ENCODE peak calls at places on chromosomes 3 and 15, in nine cellular contexts. A is neuronal stem cell, W is HepG2, M is IMR-90, S is GM23248, T is adipocyte, N is HCT116, Y is H1, L is mesenchymal stem cell. Q is an unnamed sample.

GRCh38 chr3:42742688-42743087 is 30.4 kb downstream of the CCDC13 start:
- DNase-seq in A (no peak), W (no peak), M (no peak), S (no peak), T (no peak), N (no peak), Y (peak; percentile 38), L (no peak), Q (no peak)

GRCh38 chr15:38058596-38059075 is 124.2 kb downstream of the TMCO5A start:
- DNase-seq in A (no peak), W (no peak), M (peak; percentile 28), S (no peak), T (no peak), N (no peak), Y (no peak), L (peak; percentile 57), Q (peak; percentile 42)

GRCh38 chr3:12483364-12483763 is 916 bp upstream of the TSEN2 start:
- DNase-seq in A (no peak), W (no peak), M (peak; percentile 9), S (peak; percentile 24), T (no peak), N (no peak), Y (no peak), L (peak; percentile 21), Q (no peak)

GRCh38 chr3:168988867-168989266 is 674.6 kb downstream of the MECOM start:
- DNase-seq in A (no peak), W (peak; percentile 79), M (no peak), S (no peak), T (no peak), N (no peak), Y (no peak), L (no peak), Q (no peak)

GRCh38 chr3:177646749-177647148 is 449.5 kb upstream of the TBL1XR1 start:
- DNase-seq in A (no peak), W (no peak), M (no peak), S (no peak), T (no peak), N (no peak), Y (no peak), L (no peak), Q (no peak)

GRCh38 chr3:81451611-81452010 is 309.8 kb downstream of the GBE1 start:
- DNase-seq in A (no peak), W (no peak), M (no peak), S (peak; percentile 55), T (peak; percentile 66), N (no peak), Y (no peak), L (no peak), Q (no peak)

GRCh38 chr3:38136272-38136806 is 588 bp downstream of the ACAA1 start:
- DNase-seq in A (peak; percentile 27), W (no peak), M (peak; percentile 54), S (peak; percentile 72), T (peak; percentile 62), N (no peak), Y (no peak), L (peak; percentile 77), Q (no peak)

GRCh38 chr3:188164248-188164687 is 10.3 kb downstream of the LPP start:
- DNase-seq in A (no peak), W (peak; percentile 40), M (no peak), S (no peak), T (no peak), N (peak; percentile 62), Y (no peak), L (peak; percentile 42), Q (no peak)

GRCh38 chr15:74626752-74627692 is 11.4 kb downstream of the CLK3 start:
- DNase-seq in A (no peak), W (no peak), M (no peak), S (no peak), T (no peak), N (no peak), Y (no peak), L (no peak), Q (no peak)

DNA sequence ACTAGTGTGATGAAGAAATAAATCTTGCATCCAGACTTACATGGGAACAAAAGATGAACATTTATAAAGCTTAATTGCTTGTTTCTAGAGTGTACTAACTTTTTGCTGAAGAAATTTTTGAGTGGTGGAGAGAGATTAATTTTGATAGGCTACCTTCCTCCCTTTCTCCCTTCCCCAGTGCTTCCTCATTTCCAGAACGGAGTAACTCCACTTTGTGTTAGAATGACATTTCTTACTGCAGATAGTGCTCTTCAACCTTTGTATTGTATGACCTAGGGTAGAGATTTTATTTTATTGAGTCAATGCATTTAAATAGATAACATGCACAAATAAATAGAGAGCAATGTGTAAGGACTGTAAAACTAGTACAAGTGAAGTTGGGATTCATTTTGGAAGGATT is 1.9 kb downstream of the ATP1B3 start:
- DNase-seq in A (no peak), W (no peak), M (no peak), S (no peak), T (peak; percentile 15), N (no peak), Y (no peak), L (peak; percentile 18), Q (no peak)
- H3K9ac ChIP-seq in A (no peak overlapping the region), W (peak overlapping the region; percentile 86), M (peak overlapping the region; percentile 36), S (peak overlapping the region; percentile 93), T (peak overlapping the region; percentile 88), N (peak overlapping the region; percentile 97), Y (peak overlapping the region; percentile 1), L (peak overlapping the region; percentile 99), Q (no peak overlapping the region)

DNA sequence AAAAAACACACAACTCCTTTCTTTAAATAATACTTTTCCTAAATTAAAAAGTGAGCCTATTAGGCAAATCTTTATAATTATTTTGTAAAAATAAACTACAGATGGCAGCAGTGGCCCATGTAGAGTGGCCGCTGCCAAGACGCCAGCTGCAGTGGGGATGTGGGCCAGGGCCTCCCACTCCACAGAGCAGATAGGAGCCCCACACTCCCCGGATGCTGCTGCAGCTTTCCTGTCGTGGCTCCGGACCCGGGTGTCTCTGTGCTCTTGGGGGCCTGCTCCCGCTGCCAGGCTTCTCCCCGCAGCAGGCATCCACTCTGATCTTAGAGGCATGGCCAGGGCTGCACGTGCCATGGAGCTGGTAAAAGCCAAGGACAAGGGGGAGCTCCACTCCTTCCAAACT is 67.5 kb downstream of the PROS1 start:
- DNase-seq in A (no peak), W (no peak), M (no peak), S (no peak), T (no peak), N (no peak), Y (no peak), L (no peak), Q (no peak)
- H3K9me3 ChIP-seq in A (no peaks in the 10 kb centered on the region), W (no peaks in the 10 kb centered on the region), M (no peaks in the 10 kb centered on the region), S (no peaks in the 10 kb centered on the region), T (no peaks in the 10 kb centered on the region), N (no peaks in the 10 kb centered on the region), Y (peaks cover 27% of the 10 kb centered on the region), L (no peaks in the 10 kb centered on the region), Q (peaks cover 10% of the 10 kb centered on the region)

GRCh38 chr15:57278439-57278838 is 97.9 kb upstream of the CGNL1 start:
- DNase-seq in A (no peak), W (no peak), M (no peak), S (no peak), T (no peak), N (no peak), Y (no peak), L (no peak), Q (no peak)

GRCh38 chr15:57284535-57284934 is 91.8 kb upstream of the CGNL1 start:
- DNase-seq in A (no peak), W (no peak), M (no peak), S (no peak), T (no peak), N (no peak), Y (no peak), L (no peak), Q (no peak)

GRCh38 chr15:57283774-57284508 is 92.4 kb upstream of the CGNL1 start:
- DNase-seq in A (no peak), W (no peak), M (peak; percentile 45), S (peak; percentile 37), T (peak; percentile 53), N (no peak), Y (no peak), L (peak; percentile 24), Q (no peak)

GRCh38 chr15:57280464-57280863 is 95.8 kb upstream of the CGNL1 start:
- DNase-seq in A (no peak), W (no peak), M (no peak), S (no peak), T (no peak), N (no peak), Y (no peak), L (no peak), Q (no peak)

DNA sequence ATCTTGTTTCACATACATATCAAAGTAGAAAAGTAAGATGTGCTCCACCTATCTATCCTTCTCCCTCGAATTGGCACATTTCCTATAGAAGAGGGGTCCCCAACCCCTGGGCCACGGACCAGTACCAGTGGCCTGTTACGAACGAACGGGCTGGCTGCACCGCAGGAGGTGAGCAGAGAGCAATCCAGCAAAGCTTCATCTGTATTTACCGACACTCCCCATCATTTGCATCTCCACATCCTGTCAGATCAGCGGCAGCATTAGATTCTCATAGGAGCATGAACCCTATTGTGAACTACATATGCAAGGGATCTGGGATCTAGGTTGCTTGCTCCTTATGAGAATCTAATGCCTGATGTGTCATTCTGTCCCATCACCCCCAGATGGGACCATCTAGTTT is 94.9 kb upstream of the CGNL1 start:
- DNase-seq in A (no peak), W (no peak), M (no peak), S (no peak), T (no peak), N (no peak), Y (no peak), L (no peak), Q (no peak)
- H3K9ac ChIP-seq in A (no peak overlapping the region), W (no peak overlapping the region), M (no peak overlapping the region), S (no peak overlapping the region), T (no peak overlapping the region), N (no peak overlapping the region), Y (no peak overlapping the region), L (no peak overlapping the region), Q (no peak overlapping the region)

GRCh38 chr3:167669699-167670098 is 16.0 kb upstream of the WDR49 start:
- DNase-seq in A (no peak), W (no peak), M (no peak), S (no peak), T (no peak), N (no peak), Y (no peak), L (no peak), Q (no peak)

GRCh38 chr3:167675835-167676234 is 22.1 kb upstream of the WDR49 start:
- DNase-seq in A (no peak), W (no peak), M (no peak), S (no peak), T (no peak), N (no peak), Y (no peak), L (no peak), Q (no peak)

GRCh38 chr3:167671878-167672427 is 18.2 kb upstream of the WDR49 start:
- DNase-seq in A (no peak), W (no peak), M (no peak), S (no peak), T (no peak), N (no peak), Y (no peak), L (no peak), Q (no peak)

GRCh38 chr3:167668651-167669050 is 14.9 kb upstream of the WDR49 start:
- DNase-seq in A (no peak), W (no peak), M (no peak), S (no peak), T (no peak), N (no peak), Y (no peak), L (no peak), Q (no peak)

DNA sequence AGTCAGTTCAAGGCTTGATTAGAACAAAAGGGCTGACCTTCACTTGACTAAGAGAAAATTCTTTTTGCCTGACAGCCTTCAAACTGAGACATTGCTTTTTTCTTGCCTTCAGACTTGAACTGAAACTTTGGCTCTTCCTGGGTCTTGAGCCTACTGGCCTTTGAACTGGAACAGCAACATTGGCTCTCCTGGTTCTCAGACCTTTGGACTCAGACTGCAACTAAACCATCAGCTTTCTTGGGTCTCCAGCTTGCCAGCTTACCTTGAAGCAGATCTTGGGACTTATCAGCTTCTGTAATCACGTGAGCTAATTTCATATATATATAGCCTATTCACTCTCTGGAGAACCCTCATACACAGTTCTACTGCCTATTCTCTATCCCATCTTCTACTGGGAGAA is 19.5 kb upstream of the WDR49 start:
- DNase-seq in A (no peak), W (no peak), M (no peak), S (no peak), T (no peak), N (no peak), Y (no peak), L (no peak), Q (no peak)
- H3K9me3 ChIP-seq in A (peaks cover 45% of the 10 kb centered on the region), W (peaks cover 19% of the 10 kb centered on the region), M (peaks cover 3% of the 10 kb centered on the region), S (no peaks in the 10 kb centered on the region), T (peaks cover 18% of the 10 kb centered on the region), N (no peaks in the 10 kb centered on the region), Y (no peaks in the 10 kb centered on the region), L (peaks cover 29% of the 10 kb centered on the region), Q (peaks cover 17% of the 10 kb centered on the region)

Q was measured in neural progenitor cell.